ENCODE peak calls at places on chromosomes 2 and 18, in eight cellular contexts. One of them, this sample, is unnamed.

GRCh38 chr2:27086722-27087446 is at the start of gene KHK:
- DNase-seq in kidney epithelial cell: no peak
- DNase-seq in K562: peak
- DNase-seq in left ventricle myocardium inferior: peak
- DNase-seq in spleen: peak
- DNase-seq in CD8-positive, alpha-beta T cell: no peak
- DNase-seq in BJ: no peak
- DNase-seq in MG63: no peak
- DNase-seq in this sample: no peak

GRCh38 chr2:240983361-240983995 is 14.9 kb upstream of the SNED1 start:
- DNase-seq in kidney epithelial cell: no peak
- DNase-seq in K562: peak
- DNase-seq in left ventricle myocardium inferior: peak
- DNase-seq in spleen: peak
- DNase-seq in CD8-positive, alpha-beta T cell: peak
- DNase-seq in BJ: no peak
- DNase-seq in MG63: no peak
- DNase-seq in this sample: no peak

GRCh38 chr2:36333350-36334012 is 22.1 kb upstream of the CRIM1 start:
- DNase-seq in kidney epithelial cell: no peak
- DNase-seq in K562: no peak
- DNase-seq in left ventricle myocardium inferior: no peak
- DNase-seq in spleen: no peak
- DNase-seq in CD8-positive, alpha-beta T cell: no peak
- DNase-seq in BJ: no peak
- DNase-seq in MG63: no peak
- DNase-seq in this sample: no peak

GRCh38 chr2:159904565-159905281 is 106.7 kb upstream of the CD302 start:
- DNase-seq in kidney epithelial cell: no peak
- DNase-seq in K562: peak
- DNase-seq in left ventricle myocardium inferior: peak
- DNase-seq in spleen: peak
- DNase-seq in CD8-positive, alpha-beta T cell: peak
- DNase-seq in BJ: no peak
- DNase-seq in MG63: peak
- DNase-seq in this sample: no peak

GRCh38 chr2:68103026-68103425 is 40.2 kb upstream of the C1D start:
- DNase-seq in kidney epithelial cell: no peak
- DNase-seq in K562: no peak
- DNase-seq in left ventricle myocardium inferior: no peak
- DNase-seq in spleen: no peak
- DNase-seq in CD8-positive, alpha-beta T cell: no peak
- DNase-seq in BJ: no peak
- DNase-seq in MG63: peak
- DNase-seq in this sample: no peak

GRCh38 chr18:13610517-13610916 is 115.8 kb downstream of the FAM210A start:
- DNase-seq in kidney epithelial cell: no peak
- DNase-seq in K562: no peak
- DNase-seq in left ventricle myocardium inferior: no peak
- DNase-seq in spleen: peak
- DNase-seq in CD8-positive, alpha-beta T cell: no peak
- DNase-seq in BJ: no peak
- DNase-seq in MG63: no peak
- DNase-seq in this sample: no peak

GRCh38 chr2:72146357-72147302 is 1.0 kb downstream of the CYP26B1 start:
- DNase-seq in kidney epithelial cell: no peak
- DNase-seq in K562: no peak
- DNase-seq in left ventricle myocardium inferior: peak
- DNase-seq in spleen: peak
- DNase-seq in CD8-positive, alpha-beta T cell: no peak
- DNase-seq in BJ: no peak
- DNase-seq in MG63: no peak
- DNase-seq in this sample: no peak

GRCh38 chr2:237280235-237280634 is 133.7 kb downstream of the COL6A3 start:
- DNase-seq in kidney epithelial cell: no peak
- DNase-seq in K562: no peak
- DNase-seq in left ventricle myocardium inferior: no peak
- DNase-seq in spleen: no peak
- DNase-seq in CD8-positive, alpha-beta T cell: no peak
- DNase-seq in BJ: peak
- DNase-seq in MG63: peak
- DNase-seq in this sample: no peak

GRCh38 chr2:64400103-64400728 is 53.7 kb upstream of the LGALSL start:
- DNase-seq in kidney epithelial cell: no peak
- DNase-seq in K562: no peak
- DNase-seq in left ventricle myocardium inferior: no peak
- DNase-seq in spleen: no peak
- DNase-seq in CD8-positive, alpha-beta T cell: no peak
- DNase-seq in BJ: no peak
- DNase-seq in MG63: no peak
- DNase-seq in this sample: no peak

GRCh38 chr2:74374509-74375205 is 5.5 kb downstream of the DCTN1 start:
- DNase-seq in kidney epithelial cell: peak
- DNase-seq in K562: peak
- DNase-seq in left ventricle myocardium inferior: peak
- DNase-seq in spleen: no peak
- DNase-seq in CD8-positive, alpha-beta T cell: no peak
- DNase-seq in BJ: no peak
- DNase-seq in MG63: no peak
- DNase-seq in this sample: peak

GRCh38 chr2:98936917-98937351 is 909 bp upstream of the CRACDL start:
- DNase-seq in kidney epithelial cell: no peak
- DNase-seq in K562: no peak
- DNase-seq in left ventricle myocardium inferior: no peak
- DNase-seq in spleen: no peak
- DNase-seq in CD8-positive, alpha-beta T cell: no peak
- DNase-seq in BJ: no peak
- DNase-seq in MG63: no peak
- DNase-seq in this sample: no peak
- H3K4me3 ChIP-seq in kidney epithelial cell: peak
- H3K4me3 ChIP-seq in K562: no peak
- H3K4me3 ChIP-seq in left ventricle myocardium inferior: peak
- H3K4me3 ChIP-seq in spleen: peak
- H3K4me3 ChIP-seq in CD8-positive, alpha-beta T cell: peak
- H3K4me3 ChIP-seq in BJ: no peak
- H3K4me3 ChIP-seq in MG63: no peak
- H3K4me3 ChIP-seq in this sample: no peak

GRCh38 chr18:25164837-25165791 is 186.9 kb downstream of the ZNF521 start:
- DNase-seq in kidney epithelial cell: peak
- DNase-seq in K562: no peak
- DNase-seq in left ventricle myocardium inferior: peak
- DNase-seq in spleen: no peak
- DNase-seq in CD8-positive, alpha-beta T cell: no peak
- DNase-seq in BJ: peak
- DNase-seq in MG63: no peak
- DNase-seq in this sample: no peak
- H3K4me3 ChIP-seq in kidney epithelial cell: no peak
- H3K4me3 ChIP-seq in K562: no peak
- H3K4me3 ChIP-seq in left ventricle myocardium inferior: peak
- H3K4me3 ChIP-seq in spleen: peak
- H3K4me3 ChIP-seq in CD8-positive, alpha-beta T cell: no peak
- H3K4me3 ChIP-seq in BJ: no peak
- H3K4me3 ChIP-seq in MG63: no peak
- H3K4me3 ChIP-seq in this sample: no peak

GRCh38 chr2:48345176-48345575 is 184.8 kb upstream of the STON1 start:
- DNase-seq in kidney epithelial cell: no peak
- DNase-seq in K562: no peak
- DNase-seq in left ventricle myocardium inferior: no peak
- DNase-seq in spleen: no peak
- DNase-seq in CD8-positive, alpha-beta T cell: no peak
- DNase-seq in BJ: no peak
- DNase-seq in MG63: no peak
- DNase-seq in this sample: no peak

GRCh38 chr2:48343154-48343553 is 186.8 kb upstream of the STON1 start:
- DNase-seq in kidney epithelial cell: no peak
- DNase-seq in K562: no peak
- DNase-seq in left ventricle myocardium inferior: no peak
- DNase-seq in spleen: no peak
- DNase-seq in CD8-positive, alpha-beta T cell: no peak
- DNase-seq in BJ: no peak
- DNase-seq in MG63: no peak
- DNase-seq in this sample: no peak

GRCh38 chr2:48343571-48344440 is 186.1 kb upstream of the STON1 start:
- DNase-seq in kidney epithelial cell: peak
- DNase-seq in K562: no peak
- DNase-seq in left ventricle myocardium inferior: no peak
- DNase-seq in spleen: no peak
- DNase-seq in CD8-positive, alpha-beta T cell: no peak
- DNase-seq in BJ: peak
- DNase-seq in MG63: no peak
- DNase-seq in this sample: peak

GRCh38 chr2:48346124-48346536 is 183.8 kb upstream of the STON1 start:
- DNase-seq in kidney epithelial cell: no peak
- DNase-seq in K562: no peak
- DNase-seq in left ventricle myocardium inferior: peak
- DNase-seq in spleen: no peak
- DNase-seq in CD8-positive, alpha-beta T cell: no peak
- DNase-seq in BJ: peak
- DNase-seq in MG63: peak
- DNase-seq in this sample: peak

GRCh38 chr2:48344441-48344756 is 185.6 kb upstream of the STON1 start:
- DNase-seq in kidney epithelial cell: no peak
- DNase-seq in K562: no peak
- DNase-seq in left ventricle myocardium inferior: no peak
- DNase-seq in spleen: no peak
- DNase-seq in CD8-positive, alpha-beta T cell: no peak
- DNase-seq in BJ: no peak
- DNase-seq in MG63: no peak
- DNase-seq in this sample: no peak
- H3K4me3 ChIP-seq in kidney epithelial cell: no peak
- H3K4me3 ChIP-seq in K562: no peak
- H3K4me3 ChIP-seq in left ventricle myocardium inferior: peak
- H3K4me3 ChIP-seq in spleen: peak
- H3K4me3 ChIP-seq in CD8-positive, alpha-beta T cell: peak
- H3K4me3 ChIP-seq in BJ: peak
- H3K4me3 ChIP-seq in MG63: no peak
- H3K4me3 ChIP-seq in this sample: no peak

DNA sequence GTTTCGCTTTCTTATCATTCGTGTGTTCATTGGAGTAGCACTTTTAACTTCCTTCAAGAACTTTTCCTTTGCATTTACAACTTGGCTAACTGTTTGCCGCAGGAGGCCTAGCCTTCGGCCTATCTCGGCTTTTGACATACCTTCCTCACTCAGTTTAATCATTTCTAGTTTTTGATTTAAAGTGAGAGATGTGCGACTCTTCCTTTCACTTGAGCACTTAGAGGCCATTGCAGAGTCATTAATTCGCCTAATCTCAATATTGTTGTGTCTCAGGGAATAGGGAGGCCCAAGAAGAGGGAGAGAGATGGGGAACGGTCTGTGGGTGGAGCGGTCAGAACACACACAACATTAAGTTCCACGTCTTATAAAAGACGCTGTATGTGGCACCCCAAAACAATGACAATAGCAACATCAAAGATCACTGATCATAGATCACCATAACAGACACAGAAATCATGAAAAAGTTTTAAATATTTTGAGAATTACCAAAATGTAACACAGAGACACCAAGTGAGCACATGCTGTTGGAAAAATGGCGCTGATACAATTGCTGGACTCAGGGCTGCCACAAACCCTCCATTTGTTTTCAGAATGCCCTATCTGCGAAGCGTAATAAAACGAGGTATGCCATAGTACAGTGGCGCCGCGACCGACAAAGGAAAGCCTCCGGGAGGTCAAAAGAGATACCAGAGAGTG is 554 bp downstream of the TIGD1 start:
- DNase-seq in kidney epithelial cell: no peak
- DNase-seq in K562: no peak
- DNase-seq in left ventricle myocardium inferior: no peak
- DNase-seq in spleen: no peak
- DNase-seq in CD8-positive, alpha-beta T cell: no peak
- DNase-seq in BJ: no peak
- DNase-seq in MG63: no peak
- DNase-seq in this sample: no peak
- H3K4me3 ChIP-seq in kidney epithelial cell: peak
- H3K4me3 ChIP-seq in K562: peak
- H3K4me3 ChIP-seq in left ventricle myocardium inferior: peak
- H3K4me3 ChIP-seq in spleen: peak
- H3K4me3 ChIP-seq in CD8-positive, alpha-beta T cell: peak
- H3K4me3 ChIP-seq in BJ: peak
- H3K4me3 ChIP-seq in MG63: peak
- H3K4me3 ChIP-seq in this sample: peak

DNA sequence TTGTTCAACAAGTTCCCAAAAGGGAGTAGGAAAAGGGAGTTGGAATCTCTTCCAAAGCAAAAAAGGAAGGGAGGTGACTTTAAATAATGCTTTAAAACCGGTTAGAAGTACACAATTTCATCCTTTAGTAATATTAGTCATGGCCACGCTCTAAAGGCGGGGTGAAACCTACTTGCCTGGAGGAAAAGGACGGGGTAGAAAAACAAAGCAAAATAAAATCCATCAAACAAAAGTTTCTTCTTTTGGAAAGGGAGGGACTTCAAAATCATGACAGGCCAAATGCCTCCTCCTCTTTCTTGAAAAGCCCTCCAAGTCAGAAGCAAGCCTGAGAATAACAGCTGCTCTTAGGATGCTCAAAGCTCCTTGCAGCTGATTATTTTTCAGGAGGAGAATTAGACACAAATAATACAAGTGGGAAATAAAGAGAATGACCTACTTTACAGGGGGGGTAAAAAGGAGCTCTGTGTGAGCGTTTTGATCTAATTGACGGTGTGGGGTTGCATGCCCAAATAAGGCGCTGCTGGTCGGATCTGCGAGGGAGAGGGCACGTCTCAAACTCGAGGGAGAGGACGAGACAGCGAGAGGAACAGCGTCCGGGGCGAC is 1.8 kb upstream of the NPAS2 start:
- DNase-seq in kidney epithelial cell: no peak
- DNase-seq in K562: no peak
- DNase-seq in left ventricle myocardium inferior: no peak
- DNase-seq in spleen: no peak
- DNase-seq in CD8-positive, alpha-beta T cell: no peak
- DNase-seq in BJ: no peak
- DNase-seq in MG63: no peak
- DNase-seq in this sample: no peak
- H3K4me3 ChIP-seq in kidney epithelial cell: peak
- H3K4me3 ChIP-seq in K562: no peak
- H3K4me3 ChIP-seq in left ventricle myocardium inferior: peak
- H3K4me3 ChIP-seq in spleen: peak
- H3K4me3 ChIP-seq in CD8-positive, alpha-beta T cell: peak
- H3K4me3 ChIP-seq in BJ: peak
- H3K4me3 ChIP-seq in MG63: no peak
- H3K4me3 ChIP-seq in this sample: peak